ENCODE peak calls at places on chromosomes 6 and 20, in four cellular contexts. B is K562, K is GM12878, Q is HepG2. R is an unnamed sample.

GRCh38 chr6:28537509-28538140 is 11.9 kb downstream of the GPX5 start:
- DNase-seq in Q (no peak), B (no peak), K (peak; percentile 32), R (no peak)

GRCh38 chr6:56539503-56540105 is 103.1 kb downstream of the DST start:
- DNase-seq in B (no peak), K (no peak), Q (no peak), R (no peak)

GRCh38 chr6:50842446-50842845 is 23.8 kb downstream of the TFAP2B start:
- DNase-seq in Q (no peak), B (no peak), K (no peak), R (no peak)

GRCh38 chr20:50470249-50470858 is 39.8 kb upstream of the PTPN1 start:
- DNase-seq in Q (no peak), B (no peak), K (no peak), R (no peak)

GRCh38 chr6:36226648-36227047 is 30.1 kb downstream of the BRPF3 start:
- DNase-seq in Q (no peak), B (no peak), K (no peak), R (no peak)

GRCh38 chr6:168355716-168356522 is 36.3 kb upstream of the DACT2 start:
- DNase-seq in Q (peak; percentile 49), K (no peak), B (peak; percentile 82), R (peak; percentile 75)

GRCh38 chr6:12529364-12530019 is 187.1 kb upstream of the PHACTR1 start:
- DNase-seq in Q (no peak), B (no peak), K (no peak), R (peak; percentile 21)

GRCh38 chr6:157376706-157377230 is 4.2 kb upstream of the ZDHHC14 start:
- DNase-seq in Q (no peak), B (no peak), K (no peak), R (no peak)

GRCh38 chr6:134101479-134101878 is 49.1 kb upstream of the SLC2A12 start:
- DNase-seq in K (no peak), Q (no peak), B (no peak), R (no peak)

GRCh38 chr6:110446405-110446804 is 30.0 kb downstream of the SLC22A16 start:
- DNase-seq in Q (no peak), K (no peak), B (no peak), R (no peak)

GRCh38 chr6:43123691-43124314 is 47.3 kb upstream of the SRF start:
- DNase-seq in B (no peak), K (no peak), Q (no peak), R (no peak)

GRCh38 chr6:142821860-142822259 is 123.1 kb downstream of the HIVEP2 start:
- DNase-seq in B (no peak), K (no peak), Q (no peak), R (no peak)

GRCh38 chr20:39479196-39479810 is 517.2 kb downstream of the DHX35 start:
- DNase-seq in Q (no peak), B (no peak), K (no peak), R (no peak)

GRCh38 chr20:36217226-36217625 is 19.1 kb upstream of the AAR2 start:
- DNase-seq in K (no peak), Q (peak; percentile 70), B (peak; percentile 72), R (peak; percentile 53)

GRCh38 chr20:3766832-3767433 is 620 bp downstream of the ADISSP start:
- DNase-seq in K (no peak), Q (no peak), B (peak; percentile 41), R (no peak)

GRCh38 chr20:31861346-31862156 is 8.8 kb downstream of the DUSP15 start:
- DNase-seq in K (no peak), B (peak; percentile 99), Q (peak; percentile 59), R (peak; percentile 94)

GRCh38 chr6:30556714-30556963 is 350 bp upstream of the GNL1 start:
- DNase-seq in B (no peak), K (no peak), Q (no peak), R (no peak)

GRCh38 chr6:149320745-149321240 is 3.3 kb downstream of the TAB2 start:
- DNase-seq in Q (no peak), K (no peak), B (no peak), R (no peak)

GRCh38 chr6:154399097-154399496 is 42.5 kb upstream of the IPCEF1 start:
- DNase-seq in B (no peak), K (no peak), Q (no peak), R (no peak)

GRCh38 chr20:62768815-62769287 is 27.4 kb upstream of the MRGBP start:
- DNase-seq in Q (no peak), B (no peak), K (no peak), R (no peak)

GRCh38 chr6:125866433-125866832 is 75.7 kb downstream of the NCOA7 start:
- DNase-seq in Q (no peak), B (no peak), K (no peak), R (no peak)

GRCh38 chr6:125869427-125869826 is 78.7 kb downstream of the NCOA7 start:
- DNase-seq in Q (no peak), B (no peak), K (no peak), R (no peak)

GRCh38 chr6:125867483-125867935 is 76.7 kb downstream of the NCOA7 start:
- DNase-seq in Q (peak; percentile 24), K (no peak), B (no peak), R (no peak)

GRCh38 chr6:125868996-125869395 is 78.2 kb downstream of the NCOA7 start:
- DNase-seq in Q (no peak), K (no peak), B (no peak), R (no peak)

DNA sequence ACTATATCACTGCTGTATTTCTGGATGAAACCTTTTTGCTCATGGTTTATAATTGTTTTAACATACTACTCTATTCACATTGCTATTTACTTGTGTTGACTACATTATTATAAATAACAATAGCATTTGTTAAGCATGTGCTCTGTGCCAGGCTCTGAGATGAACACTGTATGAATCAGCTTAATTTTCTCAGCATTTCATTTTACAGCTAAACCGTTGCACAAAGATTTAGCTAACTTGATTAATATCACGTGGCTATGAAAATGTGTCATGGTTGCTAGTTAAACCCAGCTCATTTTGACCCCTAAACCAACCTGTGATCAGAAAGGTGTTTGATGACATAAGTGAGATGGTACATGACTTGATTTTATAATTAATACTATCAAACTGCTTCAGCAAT is 77.5 kb downstream of the NCOA7 start:
- DNase-seq in K (no peak), B (no peak), Q (no peak), R (no peak)
- TF ChIP-seq FOXM1 in K (no peak), B (no peak), Q (no peak), R (no peak)

DNA sequence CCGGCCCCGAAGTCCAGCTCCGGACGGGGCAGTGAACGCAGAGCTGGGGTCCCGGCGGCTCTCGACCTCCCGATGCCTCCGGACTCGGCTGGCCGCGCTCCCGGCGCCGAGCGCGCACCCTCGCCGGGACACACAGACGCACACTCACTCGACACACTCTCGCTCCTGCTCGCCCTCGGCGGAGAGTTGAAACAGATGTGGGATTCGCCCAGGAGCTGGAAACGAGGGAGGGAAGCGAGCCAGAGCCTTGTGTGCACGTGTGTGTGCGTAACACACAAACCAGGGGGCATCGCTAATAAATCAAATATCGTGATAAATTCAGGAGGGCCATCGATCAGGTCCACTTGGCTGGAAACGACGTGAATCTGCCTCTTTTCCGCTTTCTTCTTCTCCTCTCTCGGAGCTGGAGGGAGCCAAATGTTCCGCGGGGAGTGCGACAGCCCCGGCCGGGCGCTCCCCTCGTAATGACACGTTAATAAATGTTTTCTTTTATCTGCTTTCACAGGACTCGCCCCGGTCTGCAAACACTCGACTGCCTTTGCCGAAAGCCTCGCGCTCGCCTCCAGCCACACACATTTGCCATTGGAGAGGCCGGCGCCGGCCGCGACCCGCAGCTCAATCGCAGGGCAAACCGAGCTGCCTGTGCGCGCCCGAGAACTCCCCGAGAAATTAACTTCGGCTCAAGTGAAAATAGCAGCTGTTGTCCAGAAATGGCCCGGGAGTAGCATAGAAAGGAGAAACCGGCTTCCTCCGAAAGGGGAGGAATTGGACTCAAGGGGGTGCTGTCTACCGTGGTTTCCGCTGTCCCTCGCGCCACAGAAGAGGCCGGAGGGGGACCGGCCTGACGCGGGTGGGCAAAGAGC is 850 bp upstream of the SULF2 start:
- DNase-seq in Q (peak; percentile 82), B (peak; percentile 45), K (no peak), R (peak; percentile 64)
- TF ChIP-seq BHLHE40 in Q (peak; percentile 5), B (no peak), K (no peak), R (no peak)

GRCh38 chr6:72363844-72364740 is 257.8 kb upstream of the KCNQ5 start:
- DNase-seq in Q (no peak), B (no peak), K (no peak), R (no peak)
- TF ChIP-seq FOXM1 in Q (no peak), B (no peak), K (no peak), R (no peak)

GRCh38 chr6:125884656-125885055 is 71.9 kb upstream of the HINT3 start:
- DNase-seq in K (no peak), B (no peak), Q (no peak), R (peak; percentile 24)

GRCh38 chr6:125886914-125887313 is 69.7 kb upstream of the HINT3 start:
- DNase-seq in Q (no peak), B (no peak), K (no peak), R (no peak)

GRCh38 chr6:125887372-125887771 is 69.2 kb upstream of the HINT3 start:
- DNase-seq in K (no peak), B (no peak), Q (no peak), R (no peak)

GRCh38 chr6:125888989-125889656 is 67.4 kb upstream of the HINT3 start:
- DNase-seq in K (no peak), B (peak; percentile 62), Q (peak; percentile 64), R (peak; percentile 58)
- TF ChIP-seq BHLHE40 in K (no peak), B (no peak), Q (no peak), R (no peak)

GRCh38 chr6:34559651-34560365 is 3.7 kb upstream of the SPDEF start:
- DNase-seq in B (no peak), Q (no peak), K (no peak), R (no peak)

GRCh38 chr6:34558172-34558714 is 2.1 kb upstream of the SPDEF start:
- DNase-seq in B (no peak), Q (no peak), K (no peak), R (no peak)

GRCh38 chr6:34562350-34562749 is 6.2 kb upstream of the SPDEF start:
- DNase-seq in B (no peak), Q (no peak), K (no peak), R (no peak)

GRCh38 chr6:34561227-34561530 is 5.0 kb upstream of the SPDEF start:
- DNase-seq in B (no peak), Q (no peak), K (no peak), R (no peak)

GRCh38 chr6:34560366-34561226 is 4.5 kb upstream of the SPDEF start:
- DNase-seq in B (peak; percentile 90), Q (peak; percentile 89), K (no peak), R (no peak)
- TF ChIP-seq FOXM1 in B (peak; percentile 10), Q (no peak), K (no peak), R (no peak)

GRCh38 chr6:20334334-20334733 is 67.3 kb upstream of the E2F3 start:
- DNase-seq in B (peak; percentile 86), Q (no peak), K (no peak), R (no peak)
- TF ChIP-seq BHLHE40 in B (peak; percentile 72), Q (no peak), K (no peak), R (no peak)